ENCODE peak calls at places on chromosomes 1 and 21, in four cellular contexts. I is SK-N-SH, H is PC-3, C is OCI-LY7. G is an unnamed sample.

GRCh38 chr1:81230983-81231728 is 569.6 kb upstream of the ADGRL2 start:
- DNase-seq in H (no peak), I (no peak), C (no peak), G (no peak)

GRCh38 chr1:41661428-41662060 is 177.1 kb upstream of the EDN2 start:
- DNase-seq in I (no peak), C (no peak), H (no peak), G (no peak)

GRCh38 chr1:175332515-175332914 is 139.9 kb upstream of the KIAA0040 start:
- DNase-seq in H (no peak), C (no peak), I (no peak), G (no peak)

GRCh38 chr1:68230901-68231626 is 1.3 kb downstream of the WLS start:
- DNase-seq in H (peak), C (no peak), I (peak), G (peak)

GRCh38 chr1:12245116-12245515 is 15.3 kb downstream of the VPS13D start:
- DNase-seq in C (no peak), I (no peak), H (peak), G (no peak)

GRCh38 chr1:114610546-114611245 is 29.3 kb upstream of the BCAS2 start:
- DNase-seq in C (no peak), I (no peak), H (peak), G (no peak)

GRCh38 chr21:42079008-42079938 is 8.2 kb downstream of the UMODL1 start:
- DNase-seq in H (no peak), C (no peak), I (no peak), G (no peak)

GRCh38 chr21:45981641-45982255 is at the start of gene COL6A1:
- DNase-seq in C (no peak), I (peak), H (peak), G (peak)

GRCh38 chr1:27346991-27347627 is 5.3 kb downstream of the SYTL1 start:
- DNase-seq in C (no peak), I (no peak), H (peak), G (no peak)

GRCh38 chr1:20834780-20835179 is 47.7 kb upstream of the HP1BP3 start:
- DNase-seq in C (no peak), I (no peak), H (no peak), G (no peak)

GRCh38 chr1:36322085-36322785 is 1.2 kb downstream of the EVA1B start:
- DNase-seq in C (no peak), I (no peak), H (no peak), G (peak)

GRCh38 chr1:115118596-115118995 is 29.3 kb upstream of the TSPAN2 start:
- DNase-seq in C (no peak), I (no peak), H (no peak), G (no peak)

GRCh38 chr1:32927441-32927840 is 26.3 kb upstream of the TMEM54 start:
- DNase-seq in H (no peak), I (no peak), C (no peak), G (no peak)

GRCh38 chr1:7549277-7549676 is 221.8 kb upstream of the VAMP3 start:
- DNase-seq in C (no peak), I (no peak), H (peak), G (no peak)

GRCh38 chr1:12088607-12089006 is 25.5 kb downstream of the TNFRSF8 start:
- DNase-seq in I (no peak), H (no peak), C (no peak), G (no peak)

GRCh38 chr1:161228032-161228431 is 2.2 kb downstream of the TOMM40L start:
- DNase-seq in C (no peak), I (no peak), H (no peak), G (no peak)

GRCh38 chr1:44368471-44369151 is 13.6 kb upstream of the ERI3 start:
- DNase-seq in I (no peak), H (no peak), C (no peak), G (peak)

GRCh38 chr21:44736291-44737004 is 25.1 kb upstream of the TSPEAR start:
- DNase-seq in C (no peak), I (no peak), H (peak), G (no peak)

GRCh38 chr1:243286409-243287127 is 30.7 kb downstream of the SDCCAG8 start:
- DNase-seq in H (peak), I (no peak), C (no peak), G (no peak)

GRCh38 chr1:91894036-91894761 is 8.2 kb upstream of the TGFBR3 start:
- DNase-seq in I (no peak), C (no peak), H (no peak), G (no peak)

GRCh38 chr21:33149166-33149565 is 79.2 kb downstream of the OLIG1 start:
- DNase-seq in H (no peak), I (no peak), C (no peak), G (peak)
- H3K4me2 ChIP-seq in H (no peak), I (no peak), C (no peak), G (no peak)

GRCh38 chr1:230565141-230565540 is 77.1 kb upstream of the COG2 start:
- DNase-seq in I (no peak), C (no peak), H (no peak), G (no peak)
- TF ChIP-seq EZH2phosphoT487 in I (no peak), C (no peak), H (no peak), G (no peak)

DNA sequence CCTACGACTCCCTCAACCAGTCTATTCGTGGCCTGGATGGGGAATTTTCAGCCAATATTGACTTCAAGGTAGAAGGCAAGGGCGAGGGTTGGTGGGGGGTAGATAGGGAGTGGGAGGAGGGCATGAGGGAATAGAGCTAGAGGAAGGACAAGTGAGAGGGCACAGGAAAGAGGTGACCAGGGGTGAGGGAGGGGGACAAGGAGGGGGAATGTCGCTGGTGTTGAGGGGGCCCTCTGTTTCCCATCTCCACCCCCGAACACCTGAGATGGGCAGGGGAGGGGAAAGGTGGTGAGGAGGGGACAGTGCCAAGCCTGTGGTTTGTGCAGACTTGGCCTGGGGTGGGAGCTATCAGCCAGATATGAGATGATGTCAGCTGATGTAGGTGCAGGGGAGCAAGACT is 8.3 kb upstream of the ADAM15 start:
- DNase-seq in H (no peak), C (no peak), I (no peak), G (no peak)
- H3K4me2 ChIP-seq in H (no peak), C (no peak), I (no peak), G (no peak)

GRCh38 chr1:171919891-171920887 is 78.9 kb downstream of the DNM3 start:
- DNase-seq in H (no peak), C (no peak), I (no peak), G (no peak)
- TF ChIP-seq EZH2phosphoT487 in H (no peak), C (no peak), I (no peak), G (no peak)

DNA sequence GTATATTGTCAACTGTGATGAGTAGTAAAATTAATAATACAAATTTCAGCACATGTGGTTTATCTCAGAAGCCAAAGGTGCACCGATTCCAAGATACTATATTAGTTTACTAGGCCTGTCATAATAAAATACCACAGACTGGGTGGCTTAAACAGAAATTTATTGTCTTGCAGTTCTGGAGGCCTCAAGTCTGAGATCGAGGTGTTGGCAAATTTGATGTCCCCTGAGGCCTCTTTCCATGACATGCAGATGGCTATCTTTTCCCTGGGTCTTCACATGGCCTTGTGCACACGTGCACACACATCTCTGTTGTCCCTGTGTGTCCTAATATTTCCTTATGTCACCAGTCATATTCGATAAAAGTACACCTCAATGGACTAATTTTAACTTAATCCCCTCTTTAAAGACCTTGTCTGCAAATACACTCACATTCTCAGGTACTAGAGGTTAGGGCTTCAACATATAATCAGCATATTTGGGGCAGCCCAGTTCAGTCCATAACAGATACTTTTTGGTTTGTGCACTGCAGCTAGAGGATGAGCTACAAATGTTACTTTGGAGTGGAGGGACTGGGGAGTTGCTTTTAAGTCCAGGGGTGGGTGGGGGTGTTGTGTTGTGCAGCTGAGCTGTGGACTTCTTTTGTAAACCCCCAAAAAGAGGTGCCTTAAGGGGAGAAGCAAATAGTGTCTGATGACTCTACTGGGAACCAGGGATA is 21.4 kb downstream of the TSNAX start:
- DNase-seq in H (no peak), I (no peak), C (no peak), G (no peak)
- H3K4me2 ChIP-seq in H (no peak), I (no peak), C (no peak), G (no peak)

GRCh38 chr1:155218854-155219591 is 10.5 kb downstream of the MTX1 start:
- DNase-seq in C (peak), H (peak), I (peak), G (peak)
- TF ChIP-seq EZH2phosphoT487 in C (no peak), H (no peak), I (no peak), G (no peak)

DNA sequence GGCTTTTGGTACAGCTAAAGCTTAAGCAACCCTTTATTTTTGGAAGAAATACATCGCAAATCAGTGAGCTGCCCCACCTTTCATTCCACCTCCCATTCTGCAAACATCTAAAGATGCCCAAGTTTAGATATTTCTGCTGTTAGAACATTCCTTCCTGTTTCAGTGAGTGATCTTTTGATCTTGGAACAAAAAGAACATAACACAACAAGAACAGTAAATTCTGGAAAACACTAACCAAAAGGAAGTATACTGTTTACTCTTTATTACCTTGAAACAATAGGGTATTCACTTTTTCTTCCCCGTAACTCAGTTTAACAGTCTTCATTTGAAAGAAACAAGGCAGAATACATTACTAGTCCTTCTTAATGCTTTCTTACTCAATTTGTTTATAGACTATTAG is 40.6 kb downstream of the HNRNPR start:
- DNase-seq in I (no peak), C (no peak), H (no peak), G (no peak)
- H3K4me2 ChIP-seq in I (no peak), C (no peak), H (no peak), G (no peak)

G was measured in neural progenitor cell.